ENCODE peak calls at places on chromosomes 11 and 22, in eight cellular contexts. G, P, R, H, C, F, X and K are unnamed samples.

GRCh38 chr22:44587004-44587793 is 89.2 kb upstream of the RTL6 start:
- DNase-seq in G (peak), P (peak), R (peak), H (no peak), C (peak), F (no peak), X (no peak), K (no peak)

GRCh38 chr11:63888170-63889086 is 28.5 kb downstream of the RCOR2 start:
- DNase-seq in G (peak), P (peak), R (peak), H (peak), C (peak), F (peak), X (peak), K (no peak)

GRCh38 chr11:536841-537621 is at the start of gene LRRC56:
- DNase-seq in G (peak), P (peak), R (peak), H (peak), C (peak), F (peak), X (peak), K (no peak)

GRCh38 chr22:46795845-46796565 is 33.6 kb downstream of the TBC1D22A start:
- DNase-seq in G (no peak), P (no peak), R (no peak), H (no peak), C (no peak), F (no peak), X (no peak), K (no peak)

GRCh38 chr22:45571089-45571488 is 68.4 kb downstream of the FBLN1 start:
- DNase-seq in G (no peak), P (no peak), R (no peak), H (no peak), C (no peak), F (no peak), X (no peak), K (no peak)

GRCh38 chr22:20979243-20979809 is 2.8 kb upstream of the LZTR1 start:
- DNase-seq in G (peak), P (peak), R (no peak), H (peak), C (peak), F (peak), X (no peak), K (peak)

GRCh38 chr11:45609337-45609736 is 56.1 kb downstream of the CHST1 start:
- DNase-seq in G (no peak), P (no peak), R (no peak), H (no peak), C (no peak), F (no peak), X (no peak), K (no peak)

GRCh38 chr22:33715221-33715620 is 205.1 kb downstream of the LARGE1 start:
- DNase-seq in G (no peak), P (no peak), R (no peak), H (no peak), C (no peak), F (no peak), X (no peak), K (no peak)

GRCh38 chr11:10892250-10892649 is 34.4 kb upstream of the ZBED5 start:
- DNase-seq in G (no peak), P (no peak), R (no peak), H (no peak), C (no peak), F (no peak), X (no peak), K (no peak)

GRCh38 chr11:118907749-118908106 is 18.0 kb downstream of the BCL9L start:
- DNase-seq in G (peak), P (no peak), R (no peak), H (no peak), C (no peak), F (no peak), X (no peak), K (no peak)

GRCh38 chr22:31091106-31091975 is 10.2 kb downstream of the SMTN start:
- DNase-seq in G (no peak), P (peak), R (no peak), H (no peak), C (no peak), F (no peak), X (no peak), K (no peak)

GRCh38 chr11:72740060-72740424 is 12.2 kb downstream of the ARAP1 start:
- DNase-seq in G (no peak), P (peak), R (no peak), H (no peak), C (no peak), F (no peak), X (no peak), K (no peak)

GRCh38 chr11:62688481-62688880 is 849 bp downstream of the LRRN4CL start:
- DNase-seq in G (no peak), P (no peak), R (no peak), H (no peak), C (no peak), F (no peak), X (no peak), K (no peak)

DNA sequence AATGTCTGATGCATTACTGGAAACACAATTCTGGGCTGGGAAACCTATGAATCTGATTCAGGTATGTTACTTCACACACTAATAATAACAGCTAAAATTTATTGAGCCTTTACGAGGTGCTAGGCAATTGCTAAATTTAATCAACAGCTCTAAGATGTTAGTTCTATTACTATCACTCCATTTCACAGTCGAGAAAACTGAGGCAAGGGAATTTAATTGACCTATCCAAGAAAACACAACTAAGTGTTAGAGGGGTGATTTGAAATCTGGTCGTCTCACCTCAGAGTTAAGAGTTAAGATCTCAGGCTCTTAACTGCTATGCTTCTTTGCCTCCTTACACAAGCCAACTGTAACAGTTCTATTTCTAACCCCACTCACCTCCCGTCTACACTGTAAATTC is 8.8 kb downstream of the MAML2 start:
- DNase-seq in G (no peak), P (no peak), R (no peak), H (no peak), C (no peak), F (no peak), X (no peak), K (no peak)
- H3K4me3 ChIP-seq in G (no peak), P (no peak), R (no peak), H (no peak), C (no peak), F (no peak), X (no peak), K (no peak)

GRCh38 chr22:23034621-23035556 is 35.4 kb upstream of the GNAZ start:
- DNase-seq in G (no peak), P (no peak), R (no peak), H (no peak), C (no peak), F (no peak), X (peak), K (no peak)
- H3K27ac ChIP-seq in G (no peak), P (no peak), R (no peak), H (no peak), C (no peak), F (no peak), X (no peak), K (no peak)

DNA sequence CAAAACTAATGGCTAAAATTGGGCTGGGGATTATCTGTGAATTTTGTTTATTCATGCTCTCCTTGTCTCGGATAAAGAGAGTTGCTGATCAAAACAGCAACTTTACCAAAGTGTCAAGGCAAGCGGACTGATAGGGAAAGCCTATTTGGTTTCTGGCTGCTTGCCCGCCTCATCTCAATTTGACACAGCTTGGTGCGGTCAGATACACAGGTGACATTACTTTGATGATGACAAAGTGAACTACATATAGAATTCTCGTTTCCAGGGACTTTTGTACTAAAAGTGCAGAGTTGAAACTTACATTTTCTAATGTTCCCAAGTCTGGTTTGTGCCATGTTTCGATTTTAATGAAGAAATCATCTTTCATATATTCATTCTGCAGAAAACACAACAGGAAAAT is 22.8 kb downstream of the PITPNB start:
- DNase-seq in G (no peak), P (no peak), R (no peak), H (no peak), C (no peak), F (no peak), X (no peak), K (no peak)
- H3K4me3 ChIP-seq in G (no peak), P (no peak), R (no peak), H (no peak), C (no peak), F (no peak), X (no peak), K (no peak)

DNA sequence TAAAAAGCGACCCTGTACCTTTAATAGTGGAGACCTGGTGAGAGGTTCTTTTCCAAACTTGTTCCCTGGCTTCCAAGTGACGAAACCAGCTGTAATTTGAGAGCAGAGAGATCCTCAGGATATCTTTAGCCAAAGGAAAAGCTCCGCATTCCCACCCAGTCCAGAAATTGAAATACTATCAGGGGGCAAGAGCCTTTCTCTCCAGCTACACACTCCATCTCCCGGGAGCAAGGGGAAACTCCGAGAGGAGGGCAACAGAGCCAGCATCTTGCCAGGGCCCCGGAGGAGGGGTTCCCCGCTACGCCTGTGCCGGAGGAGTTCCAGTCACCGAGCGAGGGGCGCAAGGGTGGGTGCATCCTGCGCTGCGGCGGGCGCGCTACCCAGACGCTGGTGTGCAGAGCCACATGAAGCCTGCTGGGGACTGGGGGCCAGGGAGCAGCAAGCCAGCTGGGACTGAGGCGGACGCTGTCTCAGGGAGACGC is at the start of gene FIBIN:
- DNase-seq in G (peak), P (peak), R (no peak), H (peak), C (peak), F (peak), X (no peak), K (no peak)
- H3K27ac ChIP-seq in G (no peak), P (peak), R (no peak), H (peak), C (peak), F (peak), X (no peak), K (peak)

GRCh38 chr22:35229865-35230264 is 27.4 kb upstream of the HMGXB4 start:
- DNase-seq in G (no peak), P (no peak), R (no peak), H (no peak), C (no peak), F (no peak), X (peak), K (no peak)
- H3K4me3 ChIP-seq in G (no peak), P (no peak), R (no peak), H (no peak), C (no peak), F (no peak), X (peak), K (no peak)

DNA sequence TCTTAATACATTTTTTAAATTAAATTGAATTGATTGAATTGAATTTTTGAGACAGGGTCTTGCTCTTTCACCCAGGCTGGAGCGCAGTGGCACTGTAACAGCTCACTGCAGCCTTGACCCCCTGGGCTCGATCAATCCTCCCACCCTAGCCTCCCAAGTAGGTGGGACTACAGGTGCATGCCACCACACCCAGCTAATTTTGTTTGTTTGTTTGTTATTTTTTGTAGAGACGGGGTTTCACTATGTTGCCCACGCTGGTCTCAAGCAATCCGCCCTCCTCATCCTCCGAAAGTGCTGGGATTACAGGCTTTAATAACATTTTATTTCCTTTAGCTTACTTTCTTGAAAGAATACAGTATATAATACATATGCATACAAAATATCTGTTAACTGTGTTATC is 226.9 kb downstream of the BUD13 start:
- DNase-seq in G (no peak), P (no peak), R (no peak), H (no peak), C (no peak), F (no peak), X (no peak), K (no peak)
- H3K27ac ChIP-seq in G (no peak), P (no peak), R (no peak), H (no peak), C (no peak), F (no peak), X (no peak), K (no peak)

DNA sequence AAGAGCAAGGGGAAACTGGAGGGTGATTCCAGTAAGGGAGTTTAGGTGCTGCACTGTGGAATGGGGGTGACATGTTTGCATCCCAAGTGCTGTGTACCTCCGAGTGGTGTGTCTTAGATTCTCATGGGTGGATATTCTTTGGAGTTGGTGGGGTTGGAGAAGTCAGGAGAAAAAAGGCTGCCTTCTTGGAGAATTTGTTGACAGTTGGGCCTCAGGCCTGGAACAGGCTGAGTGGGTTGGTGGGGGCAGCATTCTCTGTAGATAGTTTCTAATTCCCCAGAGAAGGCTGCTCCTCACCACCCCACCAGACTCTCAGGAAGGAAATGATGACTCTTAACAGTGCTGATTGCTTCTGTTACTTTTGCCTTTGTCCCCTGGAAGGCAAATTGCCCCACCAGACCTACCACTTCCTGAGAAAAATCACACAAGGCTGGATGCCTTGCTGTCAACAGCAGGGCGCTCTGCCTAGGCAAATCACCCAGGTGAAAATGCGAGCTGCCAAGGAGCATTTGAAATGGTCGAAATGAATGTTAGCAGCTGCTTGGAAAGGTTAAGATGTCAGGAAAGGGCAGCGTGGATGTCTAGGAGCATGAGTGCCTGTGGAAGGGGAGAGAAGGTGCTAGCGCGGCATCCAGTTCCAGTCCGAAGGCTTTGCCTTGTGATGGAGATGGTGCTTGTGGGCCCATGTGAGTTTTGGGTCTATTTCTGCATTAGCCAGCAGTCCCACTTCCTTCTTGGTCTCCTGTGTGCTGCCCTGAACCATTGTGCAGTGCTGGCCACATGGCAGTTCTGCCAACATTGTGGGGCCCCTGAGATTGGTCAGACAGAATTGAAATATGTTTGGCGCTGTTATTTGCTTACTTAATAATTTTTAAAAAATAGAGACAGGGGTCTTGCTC is 29.7 kb upstream of the SORL1-AS1 start:
- DNase-seq in G (no peak), P (no peak), R (no peak), H (no peak), C (no peak), F (no peak), X (no peak), K (no peak)
- H3K4me3 ChIP-seq in G (no peak), P (no peak), R (no peak), H (no peak), C (no peak), F (no peak), X (no peak), K (no peak)